ENCODE peak calls at places on chromosome 16, in six cellular contexts. Q, W, B, H, J and R are unnamed samples.
A peak's percentile ranks its signal among the peaks of the same experiment; 100 is the strongest.

GRCh38 chr16:71540-72341 is 690 bp downstream of the RHBDF1 start:
- DNase-seq in Q (peak; percentile 93), W (peak; percentile 97), B (peak; percentile 92), H (no peak), J (peak; percentile 42), R (peak; percentile 79)

GRCh38 chr16:30944352-30944751 is 4.5 kb upstream of the ORAI3 start:
- DNase-seq in Q (no peak), W (no peak), B (no peak), H (no peak), J (no peak), R (no peak)

GRCh38 chr16:22694887-22695382 is 119.0 kb upstream of the HS3ST2 start:
- DNase-seq in Q (no peak), W (no peak), B (no peak), H (no peak), J (no peak), R (no peak)

GRCh38 chr16:75789237-75789636 is 62.9 kb upstream of the CPHXL start:
- DNase-seq in Q (peak; percentile 67), W (peak; percentile 74), B (peak; percentile 75), H (peak; percentile 39), J (peak; percentile 46), R (peak; percentile 66)

GRCh38 chr16:77551352-77551751 is 116.5 kb upstream of the ADAMTS18 start:
- DNase-seq in Q (no peak), W (no peak), B (no peak), H (no peak), J (no peak), R (no peak)

GRCh38 chr16:81544691-81545365 is 100.2 kb downstream of the CMIP start:
- DNase-seq in Q (no peak), W (no peak), B (no peak), H (no peak), J (no peak), R (no peak)

GRCh38 chr16:66240565-66240964 is 125.9 kb upstream of the CDH5 start:
- DNase-seq in Q (no peak), W (no peak), B (no peak), H (no peak), J (no peak), R (no peak)

GRCh38 chr16:57304169-57305061 is 19.9 kb upstream of the PLLP start:
- DNase-seq in Q (peak; percentile 82), W (no peak), B (peak; percentile 88), H (no peak), J (no peak), R (no peak)

GRCh38 chr16:81238296-81239011 is at the start of gene BCO1:
- DNase-seq in Q (peak; percentile 53), W (peak; percentile 73), B (peak; percentile 56), H (no peak), J (no peak), R (peak; percentile 87)

GRCh38 chr16:66849021-66849420 is 4.8 kb downstream of the CA7 start:
- DNase-seq in Q (no peak), W (no peak), B (no peak), H (no peak), J (no peak), R (no peak)

GRCh38 chr16:72952404-72953301 is 95.3 kb downstream of the ZFHX3 start:
- DNase-seq in Q (peak; percentile 20), W (no peak), B (no peak), H (no peak), J (no peak), R (no peak)

GRCh38 chr16:17271687-17272086 is 199.1 kb downstream of the XYLT1 start:
- DNase-seq in Q (no peak), W (no peak), B (peak; percentile 46), H (no peak), J (no peak), R (no peak)

GRCh38 chr16:11340710-11341109 is 4.5 kb upstream of the RMI2 start:
- DNase-seq in Q (no peak), W (no peak), B (no peak), H (no peak), J (no peak), R (no peak)

GRCh38 chr16:79971237-79971572 is 370.7 kb upstream of the MAF start:
- DNase-seq in Q (no peak), W (no peak), B (no peak), H (no peak), J (no peak), R (no peak)

GRCh38 chr16:57775661-57776469 is 26.4 kb downstream of the KIFC3 start:
- DNase-seq in Q (no peak), W (peak; percentile 97), B (peak; percentile 73), H (no peak), J (no peak), R (peak; percentile 95)

GRCh38 chr16:81224836-81225235 is 13.7 kb upstream of the BCO1 start:
- DNase-seq in Q (no peak), W (no peak), B (no peak), H (no peak), J (no peak), R (no peak)

GRCh38 chr16:55154956-55155355 is 169.0 kb upstream of the IRX6 start:
- DNase-seq in Q (no peak), W (no peak), B (no peak), H (no peak), J (no peak), R (no peak)

GRCh38 chr16:88770459-88771293 is 14.3 kb downstream of the PIEZO1 start:
- DNase-seq in Q (peak; percentile 61), W (peak; percentile 70), B (peak; percentile 91), H (no peak), J (peak; percentile 78), R (peak; percentile 93)

GRCh38 chr16:85366031-85366763 is 246.9 kb upstream of the GSE1 start:
- DNase-seq in Q (no peak), W (peak; percentile 52), B (no peak), H (no peak), J (no peak), R (peak; percentile 70)

GRCh38 chr16:14378131-14378551 is 251.9 kb downstream of the PARN start:
- DNase-seq in Q (peak; percentile 91), W (no peak), B (peak; percentile 39), H (peak; percentile 54), J (peak; percentile 77), R (no peak)

GRCh38 chr16:30032083-30032819 is 1.2 kb upstream of the TLCD3B start:
- DNase-seq in Q (peak; percentile 74), W (peak; percentile 94), B (peak; percentile 71), H (peak; percentile 69), J (peak; percentile 58), R (peak; percentile 83)

GRCh38 chr16:6493555-6493954 is 839.1 kb upstream of the RBFOX1 start:
- DNase-seq in Q (no peak), W (no peak), B (no peak), H (peak; percentile 48), J (no peak), R (no peak)

GRCh38 chr16:81586421-81586820 is 141.8 kb downstream of the CMIP start:
- DNase-seq in Q (peak; percentile 74), W (no peak), B (peak; percentile 75), H (no peak), J (peak; percentile 74), R (no peak)

GRCh38 chr16:82059161-82059982 is 24.3 kb downstream of the HSD17B2 start:
- DNase-seq in Q (no peak), W (no peak), B (no peak), H (no peak), J (no peak), R (no peak)

GRCh38 chr16:81401035-81401950 is 43.3 kb upstream of the CMIP start:
- DNase-seq in Q (peak; percentile 92), W (no peak), B (no peak), H (no peak), J (peak; percentile 66), R (no peak)

DNA sequence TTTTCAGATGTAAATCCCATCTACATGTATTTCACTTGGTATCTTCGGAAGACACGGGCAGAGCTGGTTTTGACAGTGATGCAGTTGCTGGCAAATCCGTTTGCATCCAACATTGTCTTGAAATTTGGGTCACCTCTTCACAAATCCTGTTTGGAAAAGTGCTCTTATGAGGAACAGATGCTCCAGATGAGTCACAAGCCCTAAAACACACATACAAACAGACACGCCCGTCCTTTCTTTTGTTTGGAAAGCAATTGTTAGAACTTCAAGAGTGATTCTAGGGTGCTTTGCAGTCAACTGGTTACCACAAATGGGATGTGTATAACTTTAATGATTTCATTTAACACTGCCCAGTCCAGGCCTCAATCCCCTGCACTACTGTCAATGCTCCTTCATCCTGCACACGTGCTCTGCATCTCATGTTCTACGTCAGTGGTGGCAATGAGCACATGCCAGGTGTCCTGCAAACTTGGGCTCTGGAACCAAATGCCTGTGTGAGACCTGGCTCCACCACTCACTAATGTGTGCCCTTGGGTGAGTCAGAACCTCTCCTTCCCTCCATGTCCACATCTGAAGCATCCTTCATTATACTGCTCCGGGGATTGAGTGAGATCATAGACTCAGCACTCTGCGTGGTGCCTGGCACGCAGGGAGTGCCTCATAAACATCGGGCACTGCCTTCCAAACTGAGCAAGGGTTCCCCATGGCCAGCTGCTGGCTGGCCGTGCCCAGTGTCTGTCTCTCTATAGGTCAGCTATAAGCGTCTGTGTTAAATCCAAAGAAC is 19.3 kb upstream of the FOXF1 start:
- DNase-seq in Q (peak; percentile 15), W (no peak), B (no peak), H (no peak), J (no peak), R (no peak)
- TF ChIP-seq EZH2 in Q (no peak), W (no peak), B (no peak), H (no peak), J (no peak), R (no peak)

DNA sequence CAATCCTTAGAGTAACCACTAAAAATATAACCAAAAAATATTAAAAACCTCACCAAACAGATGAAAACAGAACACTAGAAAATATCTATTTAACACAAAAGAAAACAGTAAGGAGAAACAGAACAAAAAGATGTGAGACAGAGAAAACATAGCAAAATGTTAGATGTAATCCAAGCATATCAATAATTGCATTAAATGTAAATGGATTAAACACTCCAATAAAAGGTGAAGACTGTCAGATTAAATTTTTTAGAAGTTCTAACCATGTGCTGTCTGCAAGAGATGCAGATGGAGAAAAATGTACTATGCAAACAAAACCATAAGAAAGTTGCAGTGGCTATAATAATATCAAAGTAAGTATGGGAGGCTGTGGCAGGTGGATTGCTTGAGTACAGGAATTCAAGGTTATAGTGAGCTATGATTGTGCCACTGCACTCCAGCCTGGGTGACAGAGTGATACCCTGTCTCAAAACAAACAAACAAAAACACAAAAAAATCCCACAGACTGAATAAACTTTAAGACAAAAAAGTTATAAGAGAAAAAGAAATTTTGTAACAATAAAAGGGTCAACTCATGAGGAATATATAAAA is 53.9 kb downstream of the ADCY9 start:
- DNase-seq in Q (no peak), W (no peak), B (no peak), H (no peak), J (no peak), R (no peak)
- TF ChIP-seq EZH2phosphoT487 in Q (no peak), W (no peak), B (no peak), H (no peak), J (no peak), R (no peak)

DNA sequence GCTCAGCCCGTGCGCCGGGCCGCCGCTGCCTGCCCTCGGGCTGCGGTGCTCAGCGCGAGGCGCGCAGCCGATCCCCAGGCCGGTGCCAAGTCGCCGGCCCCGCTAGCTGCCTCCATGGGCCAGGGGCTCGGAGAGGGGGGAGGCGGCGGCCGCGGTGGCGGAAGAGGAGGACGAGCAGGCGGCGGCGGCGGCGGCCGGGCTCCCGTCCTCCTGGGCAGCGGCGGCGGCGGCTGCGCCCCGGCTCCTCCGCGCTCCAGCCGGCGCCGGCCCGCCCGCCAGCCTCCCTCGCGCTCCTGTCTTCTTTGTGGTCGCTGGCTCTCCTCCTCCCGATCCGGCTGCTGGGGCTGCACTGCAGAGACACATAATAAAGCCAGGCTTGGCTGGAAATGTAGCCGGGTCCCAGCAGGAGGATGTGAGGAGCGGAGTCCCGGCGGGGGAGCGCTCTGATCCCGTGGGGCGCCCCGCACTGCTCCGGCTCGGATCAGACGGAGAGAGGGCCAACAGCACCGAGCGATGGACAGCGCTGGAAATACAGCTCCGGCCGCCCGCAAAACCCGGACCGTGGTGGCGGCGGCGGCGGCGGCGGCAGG is 924 bp upstream of the ZNF423 start:
- DNase-seq in Q (peak; percentile 21), W (peak; percentile 89), B (peak; percentile 93), H (peak; percentile 69), J (peak; percentile 35), R (peak; percentile 93)
- TF ChIP-seq CTCF in Q (no peak), W (no peak), B (peak; percentile 57), H (peak; percentile 8), J (no peak), R (peak; percentile 35)

GRCh38 chr16:25692734-25693508 is 1.2 kb downstream of the HS3ST4 start:
- DNase-seq in Q (no peak), W (peak; percentile 62), B (peak; percentile 41), H (no peak), J (no peak), R (peak; percentile 79)
- TF ChIP-seq EZH2 in Q (no peak), W (no peak), B (peak; percentile 18), H (no peak), J (no peak), R (peak; percentile 68)